ENCODE peak calls at places on chromosome 4, in four cellular contexts. Q is colonic mucosa; R is IMR-90; T is CD8-positive, alpha-beta memory T cell. A is an unnamed sample. For H3K4me1, the result is how much of the 10 kb centered on the place peaks cover.

GRCh38 chr4:47167391-47167790 is 136.0 kb downstream of the GABRB1 start:
- DNase-seq in Q (no peak), R (no peak), T (no peak), A (no peak)

GRCh38 chr4:174873931-174874330 is 44.2 kb upstream of the ADAM29 start:
- DNase-seq in Q (no peak), R (no peak), T (no peak), A (no peak)

GRCh38 chr4:96504386-96504785 is 664.5 kb downstream of the PDHA2 start:
- DNase-seq in Q (no peak), R (no peak), T (no peak), A (no peak)

GRCh38 chr4:128394778-128395177 is 107.2 kb upstream of the PGRMC2 start:
- DNase-seq in Q (no peak), R (peak), T (no peak), A (no peak)

GRCh38 chr4:150237110-150237852 is 159.0 kb downstream of the DCLK2 start:
- DNase-seq in Q (no peak), R (peak), T (no peak), A (no peak)

GRCh38 chr4:173200103-173200502 is 31.5 kb downstream of the GALNT7 start:
- DNase-seq in Q (no peak), R (no peak), T (no peak), A (no peak)

GRCh38 chr4:20251061-20251795 is 477 bp upstream of the SLIT2 start:
- DNase-seq in Q (no peak), R (peak), T (no peak), A (no peak)

GRCh38 chr4:128718793-128719192 is 90.7 kb upstream of the JADE1 start:
- DNase-seq in Q (no peak), R (peak), T (no peak), A (no peak)

GRCh38 chr4:24778427-24779225 is 16.7 kb upstream of the SOD3 start:
- DNase-seq in Q (no peak), R (peak), T (no peak), A (no peak)

GRCh38 chr4:1819284-1819683 is 26.2 kb downstream of the FGFR3 start:
- DNase-seq in Q (no peak), R (peak), T (no peak), A (no peak)

GRCh38 chr4:6126971-6127745 is 73.2 kb downstream of the JAKMIP1 start:
- DNase-seq in Q (no peak), R (no peak), T (no peak), A (no peak)

GRCh38 chr4:15343000-15343399 is 84.8 kb upstream of the C1QTNF7 start:
- DNase-seq in Q (no peak), R (no peak), T (no peak), A (no peak)

DNA sequence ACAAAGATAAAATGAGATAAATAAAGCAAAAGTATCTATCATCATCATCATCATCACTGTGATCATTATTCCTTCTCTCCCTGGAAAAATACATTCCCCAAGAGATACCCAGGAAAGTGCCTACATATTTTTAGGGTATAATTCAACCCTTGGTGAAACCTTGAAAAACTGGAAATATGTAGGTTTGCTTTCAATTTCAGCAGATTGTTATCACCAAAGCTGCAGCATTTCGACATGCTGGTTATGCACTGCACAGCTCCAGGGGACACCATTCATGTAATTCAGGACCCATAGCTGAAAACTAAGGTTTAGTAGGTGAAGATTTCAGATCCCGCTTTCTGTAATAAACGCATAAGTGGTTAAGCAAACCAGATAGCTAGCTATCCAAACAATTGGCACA is 28.4 kb upstream of the FBXW7 start:
- DNase-seq in Q (no peak), R (no peak), T (no peak), A (no peak)
- H3K4me1 ChIP-seq in Q (under half), R (under half), T (under half), A (under half)

GRCh38 chr4:40205259-40206198 is 8.7 kb downstream of the RHOH start:
- DNase-seq in Q (no peak), R (no peak), T (no peak), A (no peak)
- H3K4me1 ChIP-seq in Q (under half), R (under half), T (half or more), A (under half)

GRCh38 chr4:168619266-168619631 is 122.4 kb downstream of the PALLD start:
- DNase-seq in Q (no peak), R (peak), T (no peak), A (no peak)
- H3K4me1 ChIP-seq in Q (under half), R (under half), T (under half), A (under half)

GRCh38 chr4:3479358-3480101 is 16.4 kb downstream of the DOK7 start:
- DNase-seq in Q (no peak), R (no peak), T (no peak), A (no peak)
- H3K4me1 ChIP-seq in Q (under half), R (under half), T (under half), A (under half)

GRCh38 chr4:156437666-156438065 is 484.0 kb upstream of the CTSO start:
- DNase-seq in Q (no peak), R (no peak), T (no peak), A (no peak)
- H3K4me1 ChIP-seq in Q (under half), R (under half), T (under half), A (under half)

GRCh38 chr4:137543198-137543597 is 10.9 kb upstream of the PCDH18 start:
- DNase-seq in Q (no peak), R (no peak), T (no peak), A (no peak)

GRCh38 chr4:137541866-137542648 is 9.8 kb upstream of the PCDH18 start:
- DNase-seq in Q (no peak), R (no peak), T (no peak), A (no peak)

GRCh38 chr4:137545461-137545861 is 13.2 kb upstream of the PCDH18 start:
- DNase-seq in Q (no peak), R (peak), T (no peak), A (no peak)

GRCh38 chr4:137541181-137541580 is 8.9 kb upstream of the PCDH18 start:
- DNase-seq in Q (no peak), R (no peak), T (no peak), A (no peak)

GRCh38 chr4:137543650-137544049 is 11.4 kb upstream of the PCDH18 start:
- DNase-seq in Q (no peak), R (no peak), T (no peak), A (no peak)
- H3K4me1 ChIP-seq in Q (under half), R (under half), T (under half), A (under half)